ENCODE peak calls at places on chromosomes 1 and 21, in nine cellular contexts. One of them, this sample, is unnamed.

GRCh38 chr1:100164702-100165101 is 13.4 kb downstream of the LRRC39 start:
- DNase-seq in stimulated activated CD8-positive, alpha-beta memory T cell treated with anti-CD3 and anti-CD28 coated beads, Interleukin-2, amount 100 ng/mL, for 1 hour: no peak
- DNase-seq in activated T-cell treated with anti-CD3 and anti-CD28 coated beads for 24 hours: no peak
- DNase-seq in GM10248: no peak
- DNase-seq in NCI-H1048: no peak
- DNase-seq in HEK293T: no peak
- DNase-seq in mucosa of gallbladder: no peak
- DNase-seq in testis: no peak
- DNase-seq in CD8-positive, alpha-beta T cell: no peak
- DNase-seq in this sample: no peak

GRCh38 chr1:20234761-20235540 is 48.6 kb upstream of the PLA2G2C start:
- DNase-seq in GM10248: no peak
- DNase-seq in NCI-H1048: no peak
- DNase-seq in stimulated activated CD8-positive, alpha-beta memory T cell treated with anti-CD3 and anti-CD28 coated beads, Interleukin-2, amount 100 ng/mL, for 1 hour: no peak
- DNase-seq in HEK293T: no peak
- DNase-seq in testis: no peak
- DNase-seq in activated T-cell treated with anti-CD3 and anti-CD28 coated beads for 24 hours: no peak
- DNase-seq in CD8-positive, alpha-beta T cell: no peak
- DNase-seq in mucosa of gallbladder: no peak
- DNase-seq in this sample: no peak

GRCh38 chr1:209155556-209155955 is 428.0 kb upstream of the CAMK1G start:
- DNase-seq in GM10248: no peak
- DNase-seq in mucosa of gallbladder: no peak
- DNase-seq in NCI-H1048: no peak
- DNase-seq in HEK293T: no peak
- DNase-seq in activated T-cell treated with anti-CD3 and anti-CD28 coated beads for 24 hours: no peak
- DNase-seq in testis: no peak
- DNase-seq in stimulated activated CD8-positive, alpha-beta memory T cell treated with anti-CD3 and anti-CD28 coated beads, Interleukin-2, amount 100 ng/mL, for 1 hour: no peak
- DNase-seq in CD8-positive, alpha-beta T cell: no peak
- DNase-seq in this sample: no peak

GRCh38 chr1:194069168-194069830 is 882.9 kb upstream of the B3GALT2 start:
- DNase-seq in GM10248: no peak
- DNase-seq in NCI-H1048: no peak
- DNase-seq in activated T-cell treated with anti-CD3 and anti-CD28 coated beads for 24 hours: no peak
- DNase-seq in HEK293T: no peak
- DNase-seq in testis: peak; percentile 16
- DNase-seq in mucosa of gallbladder: peak; percentile 31
- DNase-seq in CD8-positive, alpha-beta T cell: no peak
- DNase-seq in stimulated activated CD8-positive, alpha-beta memory T cell treated with anti-CD3 and anti-CD28 coated beads, Interleukin-2, amount 100 ng/mL, for 1 hour: no peak
- DNase-seq in this sample: peak; percentile 88

GRCh38 chr1:12201343-12202189 is 28.3 kb upstream of the VPS13D start:
- DNase-seq in HEK293T: no peak
- DNase-seq in testis: no peak
- DNase-seq in mucosa of gallbladder: no peak
- DNase-seq in NCI-H1048: no peak
- DNase-seq in stimulated activated CD8-positive, alpha-beta memory T cell treated with anti-CD3 and anti-CD28 coated beads, Interleukin-2, amount 100 ng/mL, for 1 hour: no peak
- DNase-seq in activated T-cell treated with anti-CD3 and anti-CD28 coated beads for 24 hours: no peak
- DNase-seq in GM10248: peak; percentile 53
- DNase-seq in CD8-positive, alpha-beta T cell: no peak
- DNase-seq in this sample: no peak

GRCh38 chr1:34755961-34756360 is 1.1 kb downstream of the GJB5 start:
- DNase-seq in CD8-positive, alpha-beta T cell: no peak
- DNase-seq in GM10248: no peak
- DNase-seq in testis: no peak
- DNase-seq in mucosa of gallbladder: no peak
- DNase-seq in NCI-H1048: no peak
- DNase-seq in HEK293T: no peak
- DNase-seq in stimulated activated CD8-positive, alpha-beta memory T cell treated with anti-CD3 and anti-CD28 coated beads, Interleukin-2, amount 100 ng/mL, for 1 hour: no peak
- DNase-seq in activated T-cell treated with anti-CD3 and anti-CD28 coated beads for 24 hours: no peak
- DNase-seq in this sample: no peak

GRCh38 chr1:208557046-208557445 is 312.9 kb upstream of the PLXNA2 start:
- DNase-seq in CD8-positive, alpha-beta T cell: no peak
- DNase-seq in stimulated activated CD8-positive, alpha-beta memory T cell treated with anti-CD3 and anti-CD28 coated beads, Interleukin-2, amount 100 ng/mL, for 1 hour: no peak
- DNase-seq in testis: no peak
- DNase-seq in mucosa of gallbladder: no peak
- DNase-seq in NCI-H1048: no peak
- DNase-seq in activated T-cell treated with anti-CD3 and anti-CD28 coated beads for 24 hours: no peak
- DNase-seq in HEK293T: no peak
- DNase-seq in GM10248: no peak
- DNase-seq in this sample: no peak

GRCh38 chr1:2554621-2555387 is 1.4 kb upstream of the TNFRSF14 start:
- DNase-seq in mucosa of gallbladder: peak; percentile 33
- DNase-seq in CD8-positive, alpha-beta T cell: peak; percentile 69
- DNase-seq in stimulated activated CD8-positive, alpha-beta memory T cell treated with anti-CD3 and anti-CD28 coated beads, Interleukin-2, amount 100 ng/mL, for 1 hour: peak; percentile 22
- DNase-seq in activated T-cell treated with anti-CD3 and anti-CD28 coated beads for 24 hours: peak; percentile 40
- DNase-seq in HEK293T: no peak
- DNase-seq in GM10248: peak; percentile 70
- DNase-seq in NCI-H1048: no peak
- DNase-seq in testis: no peak
- DNase-seq in this sample: no peak

GRCh38 chr21:25639922-25640670 is 1.0 kb downstream of the JAM2 start:
- DNase-seq in stimulated activated CD8-positive, alpha-beta memory T cell treated with anti-CD3 and anti-CD28 coated beads, Interleukin-2, amount 100 ng/mL, for 1 hour: no peak
- DNase-seq in NCI-H1048: no peak
- DNase-seq in activated T-cell treated with anti-CD3 and anti-CD28 coated beads for 24 hours: no peak
- DNase-seq in mucosa of gallbladder: no peak
- DNase-seq in HEK293T: peak; percentile 56
- DNase-seq in testis: peak; percentile 60
- DNase-seq in GM10248: peak; percentile 42
- DNase-seq in CD8-positive, alpha-beta T cell: no peak
- DNase-seq in this sample: no peak

GRCh38 chr1:91736999-91737615 is 148.8 kb downstream of the TGFBR3 start:
- DNase-seq in stimulated activated CD8-positive, alpha-beta memory T cell treated with anti-CD3 and anti-CD28 coated beads, Interleukin-2, amount 100 ng/mL, for 1 hour: no peak
- DNase-seq in HEK293T: peak; percentile 21
- DNase-seq in mucosa of gallbladder: no peak
- DNase-seq in activated T-cell treated with anti-CD3 and anti-CD28 coated beads for 24 hours: no peak
- DNase-seq in testis: no peak
- DNase-seq in GM10248: no peak
- DNase-seq in CD8-positive, alpha-beta T cell: no peak
- DNase-seq in NCI-H1048: no peak
- DNase-seq in this sample: peak; percentile 83